ENCODE peak calls at places on chromosomes 6 and 20, in nine cellular contexts. One of them, this sample, is unnamed.
A peak's percentile ranks its signal among the peaks of the same experiment; 100 is the strongest.

GRCh38 chr6:22906091-22906549 is 336.8 kb downstream of the HDGFL1 start:
- DNase-seq in SK-N-MC: no peak
- DNase-seq in anterior cingulate cortex: no peak
- DNase-seq in keratinocyte: no peak
- DNase-seq in T-cell: no peak
- DNase-seq in natural killer cell: no peak
- DNase-seq in left ventricle myocardium inferior: no peak
- DNase-seq in activated gamma-delta T cell: no peak
- DNase-seq in activated T-cell treated with anti-CD3 and anti-CD28 coated beads for 24 hours: no peak
- DNase-seq in this sample: no peak

GRCh38 chr20:63495771-63496403 is 3.0 kb downstream of the EEF1A2 start:
- DNase-seq in SK-N-MC: no peak
- DNase-seq in anterior cingulate cortex: no peak
- DNase-seq in keratinocyte: no peak
- DNase-seq in T-cell: peak; percentile 47
- DNase-seq in natural killer cell: peak; percentile 72
- DNase-seq in left ventricle myocardium inferior: peak; percentile 65
- DNase-seq in activated gamma-delta T cell: peak; percentile 31
- DNase-seq in activated T-cell treated with anti-CD3 and anti-CD28 coated beads for 24 hours: peak; percentile 61
- DNase-seq in this sample: peak; percentile 62

GRCh38 chr20:62143976-62144825 is 632 bp downstream of the SS18L1 start:
- DNase-seq in SK-N-MC: no peak
- DNase-seq in anterior cingulate cortex: no peak
- DNase-seq in keratinocyte: no peak
- DNase-seq in T-cell: peak; percentile 16
- DNase-seq in natural killer cell: peak; percentile 35
- DNase-seq in left ventricle myocardium inferior: peak; percentile 66
- DNase-seq in activated gamma-delta T cell: no peak
- DNase-seq in activated T-cell treated with anti-CD3 and anti-CD28 coated beads for 24 hours: peak; percentile 59
- DNase-seq in this sample: peak; percentile 59

GRCh38 chr6:25793970-25794369 is 37.9 kb downstream of the SLC17A1 start:
- DNase-seq in SK-N-MC: no peak
- DNase-seq in anterior cingulate cortex: no peak
- DNase-seq in keratinocyte: no peak
- DNase-seq in T-cell: no peak
- DNase-seq in natural killer cell: no peak
- DNase-seq in left ventricle myocardium inferior: no peak
- DNase-seq in activated gamma-delta T cell: no peak
- DNase-seq in activated T-cell treated with anti-CD3 and anti-CD28 coated beads for 24 hours: no peak
- DNase-seq in this sample: no peak

GRCh38 chr6:14763139-14763538 is 482.7 kb upstream of the JARID2 start:
- DNase-seq in SK-N-MC: no peak
- DNase-seq in anterior cingulate cortex: no peak
- DNase-seq in keratinocyte: peak; percentile 82
- DNase-seq in T-cell: no peak
- DNase-seq in natural killer cell: no peak
- DNase-seq in left ventricle myocardium inferior: no peak
- DNase-seq in activated gamma-delta T cell: no peak
- DNase-seq in activated T-cell treated with anti-CD3 and anti-CD28 coated beads for 24 hours: no peak
- DNase-seq in this sample: no peak

GRCh38 chr20:51695574-51696303 is 72.5 kb downstream of the ATP9A start:
- DNase-seq in SK-N-MC: no peak
- DNase-seq in anterior cingulate cortex: no peak
- DNase-seq in keratinocyte: no peak
- DNase-seq in T-cell: no peak
- DNase-seq in natural killer cell: no peak
- DNase-seq in left ventricle myocardium inferior: no peak
- DNase-seq in activated gamma-delta T cell: no peak
- DNase-seq in activated T-cell treated with anti-CD3 and anti-CD28 coated beads for 24 hours: no peak
- DNase-seq in this sample: no peak

GRCh38 chr20:31559704-31560093 is 45.4 kb upstream of the ID1 start:
- DNase-seq in SK-N-MC: no peak
- DNase-seq in anterior cingulate cortex: no peak
- DNase-seq in keratinocyte: no peak
- DNase-seq in T-cell: no peak
- DNase-seq in natural killer cell: no peak
- DNase-seq in left ventricle myocardium inferior: no peak
- DNase-seq in activated gamma-delta T cell: no peak
- DNase-seq in activated T-cell treated with anti-CD3 and anti-CD28 coated beads for 24 hours: no peak
- DNase-seq in this sample: no peak

GRCh38 chr6:157089258-157089657 is 234.1 kb downstream of the TMEM242 start:
- DNase-seq in SK-N-MC: no peak
- DNase-seq in anterior cingulate cortex: no peak
- DNase-seq in keratinocyte: no peak
- DNase-seq in T-cell: no peak
- DNase-seq in natural killer cell: no peak
- DNase-seq in left ventricle myocardium inferior: no peak
- DNase-seq in activated gamma-delta T cell: no peak
- DNase-seq in activated T-cell treated with anti-CD3 and anti-CD28 coated beads for 24 hours: no peak
- DNase-seq in this sample: no peak

GRCh38 chr6:129679758-129680157 is 30.2 kb downstream of the ARHGAP18 start:
- DNase-seq in SK-N-MC: no peak
- DNase-seq in anterior cingulate cortex: no peak
- DNase-seq in keratinocyte: no peak
- DNase-seq in T-cell: no peak
- DNase-seq in natural killer cell: no peak
- DNase-seq in left ventricle myocardium inferior: no peak
- DNase-seq in activated gamma-delta T cell: no peak
- DNase-seq in activated T-cell treated with anti-CD3 and anti-CD28 coated beads for 24 hours: no peak
- DNase-seq in this sample: no peak